ENCODE peak calls at places on chromosomes 12 and 14, in nine cellular contexts. B is amniotic stem cell; M is activated CD4-positive, alpha-beta T cell treated with anti-CD3 and anti-CD28 coated beads, Interleukin-2, amount 10 ng/mL, durations not matched to agents 7 days and 5 days; V is EL; D is Caki2; L is HEK293T; G is stomach; Q is ACHN; A is amygdala. P is an unnamed sample.

GRCh38 chr12:94831081-94831747 is 172.3 kb downstream of the NDUFA12 start:
- DNase-seq in G (no peak), D (no peak), B (no peak), M (peak; percentile 23), V (no peak), Q (no peak), L (no peak), A (no peak), P (peak; percentile 81)

GRCh38 chr14:48023881-48024280 is 348.5 kb upstream of the MDGA2 start:
- DNase-seq in D (no peak), M (no peak), A (no peak), Q (no peak), V (no peak), B (no peak), G (no peak), L (no peak), P (no peak)

GRCh38 chr12:3315201-3315661 is 175.8 kb upstream of the PRMT8 start:
- DNase-seq in A (no peak), Q (no peak), M (no peak), G (peak; percentile 83), L (no peak), D (no peak), B (no peak), V (peak; percentile 84), P (no peak)

GRCh38 chr14:105531088-105531957 is 4.9 kb downstream of the TMEM121 start:
- DNase-seq in D (no peak), V (no peak), B (no peak), M (no peak), Q (no peak), L (no peak), A (no peak), G (no peak), P (no peak)

GRCh38 chr12:57852620-57853509 is 6.3 kb upstream of the CTDSP2 start:
- DNase-seq in L (no peak), D (no peak), Q (no peak), V (no peak), M (no peak), B (no peak), G (no peak), A (no peak), P (no peak)

GRCh38 chr12:92649511-92650227 is 53.1 kb upstream of the PLEKHG7 start:
- DNase-seq in Q (peak; percentile 79), V (peak; percentile 81), D (peak; percentile 57), M (peak; percentile 72), L (peak; percentile 71), A (peak; percentile 14), B (peak; percentile 77), G (peak; percentile 46), P (peak; percentile 74)

GRCh38 chr14:69739486-69739885 is 27.5 kb upstream of the SRSF5 start:
- DNase-seq in V (no peak), G (no peak), M (no peak), A (no peak), Q (no peak), B (no peak), L (no peak), D (no peak), P (no peak)

GRCh38 chr12:48903363-48903981 is 21.8 kb downstream of the FKBP11 start:
- DNase-seq in V (no peak), G (no peak), D (no peak), B (no peak), Q (no peak), A (no peak), L (no peak), M (no peak), P (no peak)

GRCh38 chr12:23534196-23534595 is 415.3 kb downstream of the SOX5 start:
- DNase-seq in Q (no peak), A (no peak), D (no peak), G (no peak), B (no peak), L (no peak), M (no peak), V (no peak), P (no peak)

GRCh38 chr12:57756406-57757341 is 1.8 kb downstream of the MARCHF9 start:
- DNase-seq in A (no peak), D (no peak), B (no peak), G (peak; percentile 59), V (no peak), L (peak; percentile 78), M (peak; percentile 72), Q (peak; percentile 36), P (peak; percentile 63)

GRCh38 chr12:44379827-44380226 is 496.3 kb downstream of the NELL2 start:
- DNase-seq in V (no peak), G (no peak), Q (no peak), B (no peak), D (no peak), A (no peak), M (no peak), L (no peak), P (no peak)

GRCh38 chr14:23548351-23549318 is 2.9 kb downstream of the ZFHX2 start:
- DNase-seq in V (peak; percentile 73), B (no peak), D (no peak), M (no peak), L (no peak), G (no peak), A (no peak), Q (no peak), P (no peak)

GRCh38 chr12:52860102-52860838 is 11.5 kb upstream of the KRT78 start:
- DNase-seq in V (peak; percentile 68), G (no peak), M (no peak), Q (peak; percentile 37), B (no peak), D (peak; percentile 41), L (no peak), A (no peak), P (no peak)

GRCh38 chr14:50038398-50039119 is 77.8 kb downstream of the VCPKMT start:
- DNase-seq in L (no peak), B (peak; percentile 90), A (no peak), G (no peak), D (peak; percentile 44), Q (peak; percentile 73), V (peak; percentile 99), M (peak; percentile 46), P (no peak)